ENCODE peak calls at places on chromosome 5, in seven cellular contexts. One of them, this sample, is unnamed. For H3K27me3, the result is how much of the 10 kb centered on the place peaks cover.

GRCh38 chr5:54326662-54327145 is 16.3 kb upstream of the ARL15 start:
- DNase-seq in breast epithelium: no peak
- DNase-seq in HepG2: no peak
- DNase-seq in endothelial cell of umbilical vein: no peak
- DNase-seq in K562: no peak
- DNase-seq in stomach: no peak
- DNase-seq in HCT116: no peak
- DNase-seq in this sample: no peak

GRCh38 chr5:58294598-58295298 is 165.1 kb downstream of the PLK2 start:
- DNase-seq in stomach: no peak
- DNase-seq in K562: no peak
- DNase-seq in HepG2: no peak
- DNase-seq in breast epithelium: no peak
- DNase-seq in HCT116: no peak
- DNase-seq in endothelial cell of umbilical vein: peak
- DNase-seq in this sample: no peak

GRCh38 chr5:150780180-150780692 is 1.7 kb downstream of the SMIM3 start:
- DNase-seq in endothelial cell of umbilical vein: no peak
- DNase-seq in breast epithelium: no peak
- DNase-seq in stomach: peak
- DNase-seq in HCT116: no peak
- DNase-seq in HepG2: no peak
- DNase-seq in K562: no peak
- DNase-seq in this sample: no peak

GRCh38 chr5:136070486-136071285 is 41.9 kb downstream of the TGFBI start:
- DNase-seq in K562: no peak
- DNase-seq in stomach: no peak
- DNase-seq in endothelial cell of umbilical vein: no peak
- DNase-seq in HCT116: no peak
- DNase-seq in breast epithelium: no peak
- DNase-seq in HepG2: no peak
- DNase-seq in this sample: no peak

GRCh38 chr5:160310910-160311295 is 1.5 kb downstream of the CCNJL start:
- DNase-seq in breast epithelium: no peak
- DNase-seq in K562: no peak
- DNase-seq in HepG2: no peak
- DNase-seq in stomach: no peak
- DNase-seq in endothelial cell of umbilical vein: no peak
- DNase-seq in HCT116: no peak
- DNase-seq in this sample: peak

GRCh38 chr5:163310992-163311391 is 126.4 kb upstream of the CCNG1 start:
- DNase-seq in stomach: no peak
- DNase-seq in HCT116: no peak
- DNase-seq in endothelial cell of umbilical vein: no peak
- DNase-seq in K562: no peak
- DNase-seq in breast epithelium: no peak
- DNase-seq in HepG2: no peak
- DNase-seq in this sample: no peak

GRCh38 chr5:102277059-102277621 is 18.9 kb downstream of the SLCO4C1 start:
- DNase-seq in K562: no peak
- DNase-seq in breast epithelium: no peak
- DNase-seq in stomach: no peak
- DNase-seq in HepG2: no peak
- DNase-seq in endothelial cell of umbilical vein: no peak
- DNase-seq in HCT116: no peak
- DNase-seq in this sample: no peak

GRCh38 chr5:102483736-102484135 is 15.1 kb downstream of the SLCO6A1 start:
- DNase-seq in breast epithelium: no peak
- DNase-seq in HCT116: no peak
- DNase-seq in K562: no peak
- DNase-seq in HepG2: no peak
- DNase-seq in stomach: no peak
- DNase-seq in endothelial cell of umbilical vein: no peak
- DNase-seq in this sample: no peak

GRCh38 chr5:42842860-42843641 is 31.4 kb upstream of the SELENOP start:
- DNase-seq in HepG2: no peak
- DNase-seq in HCT116: no peak
- DNase-seq in K562: no peak
- DNase-seq in stomach: no peak
- DNase-seq in endothelial cell of umbilical vein: no peak
- DNase-seq in breast epithelium: no peak
- DNase-seq in this sample: no peak

GRCh38 chr5:54360925-54361662 is 50.7 kb upstream of the ARL15 start:
- DNase-seq in HCT116: no peak
- DNase-seq in stomach: no peak
- DNase-seq in endothelial cell of umbilical vein: no peak
- DNase-seq in K562: no peak
- DNase-seq in breast epithelium: no peak
- DNase-seq in HepG2: no peak
- DNase-seq in this sample: no peak

GRCh38 chr5:128667751-128668150 is 129.7 kb upstream of the FBN2 start:
- DNase-seq in HCT116: no peak
- DNase-seq in endothelial cell of umbilical vein: no peak
- DNase-seq in HepG2: no peak
- DNase-seq in stomach: no peak
- DNase-seq in breast epithelium: no peak
- DNase-seq in K562: no peak
- DNase-seq in this sample: no peak

GRCh38 chr5:72178910-72179815 is 71.9 kb downstream of the MAP1B start:
- DNase-seq in HCT116: peak
- DNase-seq in stomach: no peak
- DNase-seq in breast epithelium: peak
- DNase-seq in HepG2: no peak
- DNase-seq in K562: no peak
- DNase-seq in endothelial cell of umbilical vein: no peak
- DNase-seq in this sample: peak

GRCh38 chr5:16992006-16992405 is 55.9 kb upstream of the MYO10 start:
- DNase-seq in breast epithelium: no peak
- DNase-seq in endothelial cell of umbilical vein: peak
- DNase-seq in HepG2: no peak
- DNase-seq in HCT116: no peak
- DNase-seq in K562: no peak
- DNase-seq in stomach: no peak
- DNase-seq in this sample: no peak

GRCh38 chr5:156815988-156816599 is 34.0 kb upstream of the PPP1R2B start:
- DNase-seq in K562: no peak
- DNase-seq in breast epithelium: no peak
- DNase-seq in endothelial cell of umbilical vein: no peak
- DNase-seq in stomach: no peak
- DNase-seq in HCT116: no peak
- DNase-seq in HepG2: peak
- DNase-seq in this sample: peak

GRCh38 chr5:127398508-127398907 is 107.9 kb downstream of the MEGF10 start:
- DNase-seq in breast epithelium: no peak
- DNase-seq in K562: no peak
- DNase-seq in stomach: no peak
- DNase-seq in endothelial cell of umbilical vein: no peak
- DNase-seq in HCT116: no peak
- DNase-seq in HepG2: no peak
- DNase-seq in this sample: no peak

GRCh38 chr5:153496835-153497234 is 6.4 kb downstream of the GRIA1 start:
- DNase-seq in breast epithelium: no peak
- DNase-seq in stomach: no peak
- DNase-seq in HepG2: no peak
- DNase-seq in endothelial cell of umbilical vein: peak
- DNase-seq in K562: peak
- DNase-seq in HCT116: peak
- DNase-seq in this sample: peak

GRCh38 chr5:179802207-179802883 is 4.3 kb downstream of the MGAT4B start:
- DNase-seq in HepG2: no peak
- DNase-seq in breast epithelium: no peak
- DNase-seq in HCT116: no peak
- DNase-seq in endothelial cell of umbilical vein: no peak
- DNase-seq in stomach: no peak
- DNase-seq in K562: no peak
- DNase-seq in this sample: no peak

GRCh38 chr5:179800071-179800695 is 6.4 kb downstream of the LTC4S start:
- DNase-seq in HepG2: no peak
- DNase-seq in endothelial cell of umbilical vein: no peak
- DNase-seq in K562: no peak
- DNase-seq in breast epithelium: no peak
- DNase-seq in HCT116: no peak
- DNase-seq in stomach: no peak
- DNase-seq in this sample: no peak

GRCh38 chr5:179802950-179803562 is 3.6 kb downstream of the MGAT4B start:
- DNase-seq in endothelial cell of umbilical vein: no peak
- DNase-seq in K562: no peak
- DNase-seq in HepG2: no peak
- DNase-seq in stomach: no peak
- DNase-seq in HCT116: no peak
- DNase-seq in breast epithelium: no peak
- DNase-seq in this sample: peak

GRCh38 chr5:179800696-179801201 is 5.9 kb downstream of the MGAT4B start:
- DNase-seq in endothelial cell of umbilical vein: no peak
- DNase-seq in HepG2: no peak
- DNase-seq in breast epithelium: no peak
- DNase-seq in stomach: no peak
- DNase-seq in K562: peak
- DNase-seq in HCT116: no peak
- DNase-seq in this sample: no peak

DNA sequence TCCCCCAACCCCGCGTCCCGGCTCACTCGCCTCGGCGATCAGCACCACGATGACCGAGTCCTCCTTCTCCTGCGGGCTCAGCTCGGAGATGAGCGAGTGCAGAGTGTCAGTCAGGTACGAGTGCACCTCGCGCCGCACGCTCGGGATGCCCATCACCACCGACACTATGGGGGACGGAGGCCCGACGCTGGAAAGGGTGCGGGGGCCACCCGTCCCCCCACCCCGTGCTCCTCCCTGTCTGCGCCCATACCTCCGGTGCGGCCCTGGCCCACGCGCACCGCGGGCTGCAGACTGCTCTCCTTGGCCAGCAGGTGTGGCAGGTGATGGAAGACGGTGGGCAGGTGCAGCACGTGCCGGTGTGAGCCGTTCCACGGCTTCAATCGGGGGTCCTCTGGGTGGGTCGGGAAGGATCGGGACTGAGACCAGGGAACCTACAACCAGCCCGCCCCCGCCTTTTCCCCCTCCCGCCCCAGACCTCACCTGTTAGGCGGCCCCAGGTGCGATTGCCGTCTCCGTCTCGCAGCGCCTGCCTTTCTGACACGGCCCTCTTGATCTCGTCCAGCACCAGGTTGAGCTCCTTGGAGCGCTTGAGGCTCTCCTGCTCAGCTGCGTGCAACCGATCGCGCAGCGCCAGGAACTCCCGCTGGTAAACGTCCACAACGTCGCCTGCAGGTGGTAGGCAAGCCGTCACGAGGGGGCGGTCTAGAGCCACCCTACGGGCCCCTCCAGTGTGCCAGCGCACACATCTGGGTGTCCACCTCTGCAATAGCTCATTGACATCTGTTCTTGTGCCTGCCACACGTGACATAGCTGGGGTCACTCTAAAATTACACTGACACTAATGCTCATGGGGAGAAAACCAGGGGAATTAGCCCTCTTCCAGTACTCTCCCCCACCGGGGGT is 5.1 kb downstream of the MGAT4B start:
- DNase-seq in endothelial cell of umbilical vein: peak
- DNase-seq in K562: peak
- DNase-seq in HepG2: peak
- DNase-seq in breast epithelium: no peak
- DNase-seq in stomach: peak
- DNase-seq in HCT116: no peak
- DNase-seq in this sample: peak
- TF ChIP-seq POLR2AphosphoS5 in endothelial cell of umbilical vein: no peak
- TF ChIP-seq POLR2AphosphoS5 in K562: no peak
- TF ChIP-seq POLR2AphosphoS5 in HepG2: no peak
- TF ChIP-seq POLR2AphosphoS5 in breast epithelium: no peak
- TF ChIP-seq POLR2AphosphoS5 in stomach: no peak
- TF ChIP-seq POLR2AphosphoS5 in HCT116: peak
- TF ChIP-seq POLR2AphosphoS5 in this sample: no peak

GRCh38 chr5:14587143-14587542 is 5.6 kb downstream of the OTULINL start:
- DNase-seq in endothelial cell of umbilical vein: no peak
- DNase-seq in K562: no peak
- DNase-seq in breast epithelium: no peak
- DNase-seq in HepG2: no peak
- DNase-seq in stomach: no peak
- DNase-seq in HCT116: no peak
- DNase-seq in this sample: no peak

GRCh38 chr5:14588145-14588544 is 6.6 kb downstream of the OTULINL start:
- DNase-seq in endothelial cell of umbilical vein: no peak
- DNase-seq in HCT116: no peak
- DNase-seq in breast epithelium: no peak
- DNase-seq in stomach: no peak
- DNase-seq in K562: no peak
- DNase-seq in HepG2: no peak
- DNase-seq in this sample: no peak

GRCh38 chr5:14581891-14582796 is 552 bp downstream of the OTULINL start:
- DNase-seq in HepG2: no peak
- DNase-seq in K562: no peak
- DNase-seq in endothelial cell of umbilical vein: peak
- DNase-seq in breast epithelium: peak
- DNase-seq in stomach: peak
- DNase-seq in HCT116: peak
- DNase-seq in this sample: peak

GRCh38 chr5:14582797-14583137 is 1.2 kb downstream of the OTULINL start:
- DNase-seq in breast epithelium: no peak
- DNase-seq in HCT116: no peak
- DNase-seq in stomach: no peak
- DNase-seq in K562: no peak
- DNase-seq in endothelial cell of umbilical vein: no peak
- DNase-seq in HepG2: no peak
- DNase-seq in this sample: no peak

DNA sequence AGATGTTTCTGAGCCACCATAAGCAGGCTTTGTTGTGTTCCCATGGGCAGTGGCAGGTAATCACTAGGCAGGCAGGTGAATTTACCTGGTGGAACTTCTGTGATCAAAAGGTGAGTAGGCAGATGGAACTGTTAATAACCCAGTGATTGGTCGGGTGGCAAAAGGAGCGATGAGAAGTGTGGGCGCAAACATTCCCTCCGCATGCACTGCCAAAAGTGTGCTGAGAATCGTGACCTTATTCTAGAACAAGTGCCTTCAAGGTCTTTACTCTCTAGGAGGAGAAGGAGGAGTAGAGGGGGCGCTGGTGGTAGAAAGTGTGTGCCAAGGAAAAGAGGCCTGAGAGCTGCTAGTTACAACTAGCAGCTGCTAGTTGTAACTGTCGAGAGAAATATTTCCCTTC is 3.3 kb downstream of the OTULINL start:
- DNase-seq in breast epithelium: no peak
- DNase-seq in K562: no peak
- DNase-seq in HepG2: no peak
- DNase-seq in HCT116: no peak
- DNase-seq in stomach: no peak
- DNase-seq in endothelial cell of umbilical vein: no peak
- DNase-seq in this sample: no peak
- H3K27me3 ChIP-seq in breast epithelium: under half
- H3K27me3 ChIP-seq in K562: under half
- H3K27me3 ChIP-seq in HepG2: under half
- H3K27me3 ChIP-seq in HCT116: under half
- H3K27me3 ChIP-seq in stomach: under half
- H3K27me3 ChIP-seq in endothelial cell of umbilical vein: half or more
- H3K27me3 ChIP-seq in this sample: under half

GRCh38 chr5:78113689-78114088 is 180.8 kb downstream of the AP3B1 start:
- DNase-seq in K562: no peak
- DNase-seq in breast epithelium: no peak
- DNase-seq in stomach: no peak
- DNase-seq in HepG2: no peak
- DNase-seq in endothelial cell of umbilical vein: no peak
- DNase-seq in HCT116: no peak
- DNase-seq in this sample: no peak
- TF ChIP-seq POLR2AphosphoS5 in K562: no peak
- TF ChIP-seq POLR2AphosphoS5 in breast epithelium: no peak
- TF ChIP-seq POLR2AphosphoS5 in stomach: no peak
- TF ChIP-seq POLR2AphosphoS5 in HepG2: no peak
- TF ChIP-seq POLR2AphosphoS5 in endothelial cell of umbilical vein: no peak
- TF ChIP-seq POLR2AphosphoS5 in HCT116: no peak
- TF ChIP-seq POLR2AphosphoS5 in this sample: no peak

GRCh38 chr5:36755340-36755739 is 121.2 kb upstream of the NIPBL start:
- DNase-seq in stomach: no peak
- DNase-seq in breast epithelium: no peak
- DNase-seq in endothelial cell of umbilical vein: no peak
- DNase-seq in HCT116: no peak
- DNase-seq in K562: no peak
- DNase-seq in HepG2: no peak
- DNase-seq in this sample: no peak
- H3K27me3 ChIP-seq in stomach: under half
- H3K27me3 ChIP-seq in breast epithelium: under half
- H3K27me3 ChIP-seq in endothelial cell of umbilical vein: under half
- H3K27me3 ChIP-seq in HCT116: under half
- H3K27me3 ChIP-seq in K562: under half
- H3K27me3 ChIP-seq in HepG2: under half
- H3K27me3 ChIP-seq in this sample: under half

This sample was measured in GM23338.